ENCODE peak calls at places on chromosomes 13 and 19, in nine cellular contexts. K is fibroblast of pulmonary artery, F is heart left ventricle, C is neural crest cell, Z is stomach, M is left ventricle myocardium inferior, P is suprapubic skin, T is fibroblast of lung, S is mucosa of descending colon. H is an unnamed sample.
A peak's percentile ranks its signal among the peaks of the same experiment; 100 is the strongest.

GRCh38 chr19:46134527-46134926 is 10.0 kb upstream of the IGFL3 start:
- DNase-seq in K (peak; percentile 69), F (no peak), C (no peak), Z (no peak), M (no peak), P (no peak), T (peak; percentile 61), S (no peak), H (no peak)

GRCh38 chr19:6730153-6730804 is 7.1 kb downstream of the GPR108 start:
- DNase-seq in K (no peak), F (no peak), C (no peak), Z (peak; percentile 92), M (no peak), P (no peak), T (no peak), S (peak; percentile 94), H (no peak)

GRCh38 chr13:97432232-97432916 is 1.6 kb upstream of the RAP2A start:
- DNase-seq in K (no peak), F (no peak), C (no peak), Z (no peak), M (no peak), P (no peak), T (no peak), S (no peak), H (no peak)

GRCh38 chr19:55229789-55230182 is 1.2 kb upstream of the TMEM86B start:
- DNase-seq in K (no peak), F (peak; percentile 14), C (no peak), Z (no peak), M (no peak), P (no peak), T (no peak), S (peak; percentile 48), H (no peak)

GRCh38 chr19:34165295-34165738 is 7.0 kb upstream of the LSM14A start:
- DNase-seq in K (no peak), F (no peak), C (no peak), Z (no peak), M (no peak), P (no peak), T (no peak), S (no peak), H (no peak)

GRCh38 chr19:46423194-46423593 is 5.5 kb downstream of the PNMA8C start:
- DNase-seq in K (no peak), F (no peak), C (no peak), Z (no peak), M (no peak), P (no peak), T (no peak), S (no peak), H (no peak)

GRCh38 chr13:113124211-113125025 is 1.8 kb downstream of the F10 start:
- DNase-seq in K (no peak), F (no peak), C (no peak), Z (no peak), M (no peak), P (no peak), T (no peak), S (no peak), H (no peak)

GRCh38 chr13:102878491-102878890 is 32.7 kb downstream of the ERCC5 start:
- DNase-seq in K (peak; percentile 87), F (no peak), C (no peak), Z (no peak), M (no peak), P (no peak), T (peak; percentile 95), S (no peak), H (no peak)

GRCh38 chr19:9128171-9128570 is 1.4 kb upstream of the OR7G3 start:
- DNase-seq in K (peak; percentile 88), F (no peak), C (no peak), Z (no peak), M (no peak), P (no peak), T (no peak), S (no peak), H (no peak)

GRCh38 chr19:49387936-49388372 is at the start of gene KASH5:
- DNase-seq in K (peak; percentile 41), F (peak; percentile 73), C (no peak), Z (peak; percentile 83), M (peak; percentile 72), P (no peak), T (peak; percentile 22), S (peak; percentile 92), H (peak; percentile 86)

GRCh38 chr13:75794663-75795062 is 158.5 kb downstream of the LMO7 start:
- DNase-seq in K (no peak), F (no peak), C (no peak), Z (no peak), M (no peak), P (no peak), T (no peak), S (no peak), H (no peak)

GRCh38 chr13:37899753-37900152 is 30.2 kb upstream of the TRPC4 start:
- DNase-seq in K (no peak), F (no peak), C (no peak), Z (no peak), M (no peak), P (no peak), T (no peak), S (no peak), H (no peak)

GRCh38 chr19:37078717-37079032 is 442 bp downstream of the ZNF420 start:
- DNase-seq in K (no peak), F (no peak), C (no peak), Z (no peak), M (no peak), P (no peak), T (no peak), S (no peak), H (no peak)

GRCh38 chr13:100363351-100363750 is 225.2 kb downstream of the GGACT start:
- DNase-seq in K (peak; percentile 46), F (no peak), C (no peak), Z (no peak), M (no peak), P (no peak), T (peak; percentile 81), S (no peak), H (no peak)

GRCh38 chr13:91185294-91185863 is 162.1 kb upstream of the MIR17HG start:
- DNase-seq in K (peak; percentile 46), F (no peak), C (no peak), Z (no peak), M (no peak), P (no peak), T (peak; percentile 23), S (no peak), H (no peak)
- TF ChIP-seq CTCF in K (peak; percentile 21), F (peak; percentile 31), C (peak; percentile 69), Z (peak; percentile 9), M (peak; percentile 54), P (no peak), T (no peak), S (no peak), H (no peak)

GRCh38 chr19:4457654-4458406 is at the start of gene UBXN6:
- DNase-seq in K (peak; percentile 99), F (peak; percentile 100), C (peak; percentile 97), Z (peak; percentile 98), M (peak; percentile 97), P (peak; percentile 99), T (peak; percentile 99), S (peak; percentile 99), H (peak; percentile 95)
- TF ChIP-seq CTCF in K (no peak), F (no peak), C (no peak), Z (peak; percentile 13), M (peak; percentile 37), P (no peak), T (no peak), S (no peak), H (no peak)

GRCh38 chr13:26219726-26220125 is 2.4 kb downstream of the RNF6 start:
- DNase-seq in K (no peak), F (no peak), C (no peak), Z (no peak), M (no peak), P (no peak), T (peak; percentile 65), S (no peak), H (no peak)

GRCh38 chr13:26213345-26213744 is 8.8 kb downstream of the RNF6 start:
- DNase-seq in K (no peak), F (no peak), C (no peak), Z (no peak), M (no peak), P (no peak), T (no peak), S (no peak), H (no peak)

GRCh38 chr13:26208292-26208691 is 13.8 kb downstream of the RNF6 start:
- DNase-seq in K (no peak), F (no peak), C (no peak), Z (no peak), M (no peak), P (no peak), T (no peak), S (no peak), H (no peak)

GRCh38 chr13:26216042-26216441 is 6.1 kb downstream of the RNF6 start:
- DNase-seq in K (no peak), F (no peak), C (no peak), Z (no peak), M (no peak), P (no peak), T (no peak), S (no peak), H (no peak)

DNA sequence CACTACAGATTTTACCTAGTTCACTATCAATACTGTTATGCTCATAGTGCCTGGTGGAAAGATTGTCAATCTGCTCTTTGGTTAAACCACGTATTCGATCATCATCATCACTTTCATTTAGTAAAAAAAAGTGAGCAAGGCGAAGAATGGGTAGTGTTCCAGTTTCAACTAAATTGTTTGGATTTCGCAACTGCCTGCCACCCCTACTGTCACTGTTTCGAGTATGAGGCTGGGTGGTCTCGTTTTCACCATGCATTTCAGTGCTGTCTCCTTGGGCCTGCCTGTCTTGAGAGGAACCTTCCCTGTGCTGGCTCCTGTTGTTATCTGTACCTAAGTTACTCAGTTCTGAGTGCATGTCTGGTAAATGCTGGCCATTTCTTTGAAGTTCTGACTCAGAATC is 8.1 kb downstream of the RNF6 start:
- DNase-seq in K (no peak), F (no peak), C (no peak), Z (no peak), M (no peak), P (no peak), T (no peak), S (no peak), H (no peak)
- TF ChIP-seq CTCF in K (no peak), F (no peak), C (no peak), Z (no peak), M (no peak), P (no peak), T (no peak), S (no peak), H (no peak)

GRCh38 chr19:12770922-12771321 is 4.4 kb downstream of the HOOK2 start:
- DNase-seq in K (no peak), F (no peak), C (no peak), Z (no peak), M (no peak), P (no peak), T (no peak), S (no peak), H (no peak)

GRCh38 chr19:12772323-12772722 is 3.0 kb downstream of the HOOK2 start:
- DNase-seq in K (no peak), F (peak; percentile 86), C (no peak), Z (no peak), M (peak; percentile 65), P (no peak), T (no peak), S (no peak), H (no peak)

GRCh38 chr19:12767666-12768065 is 7.7 kb downstream of the HOOK2 start:
- DNase-seq in K (no peak), F (no peak), C (no peak), Z (no peak), M (no peak), P (no peak), T (no peak), S (no peak), H (no peak)

GRCh38 chr19:12767150-12767549 is 8.2 kb downstream of the HOOK2 start:
- DNase-seq in K (no peak), F (no peak), C (no peak), Z (no peak), M (no peak), P (no peak), T (no peak), S (no peak), H (no peak)

GRCh38 chr19:12769689-12770088 is 5.7 kb downstream of the HOOK2 start:
- DNase-seq in K (no peak), F (no peak), C (peak; percentile 42), Z (peak; percentile 54), M (no peak), P (no peak), T (no peak), S (peak; percentile 79), H (no peak)
- TF ChIP-seq CTCF in K (no peak), F (no peak), C (no peak), Z (no peak), M (no peak), P (no peak), T (no peak), S (no peak), H (no peak)